ENCODE peak calls at places on chromosomes 5 and 9, in five cellular contexts. P, E, N, C and O are unnamed samples.

GRCh38 chr9:125767349-125767748 is 20.2 kb downstream of the PBX3 start:
- DNase-seq in E (no peak), N (no peak), P (no peak), C (no peak), O (no peak)

GRCh38 chr5:40679998-40680681 is 425 bp downstream of the PTGER4 start:
- DNase-seq in C (no peak), P (no peak), N (peak), E (no peak), O (no peak)

GRCh38 chr9:137304383-137305059 is 2.5 kb upstream of the NRARP start:
- DNase-seq in P (no peak), C (no peak), E (peak), N (no peak), O (no peak)

GRCh38 chr5:149397530-149397929 is 18.4 kb upstream of the IL17B start:
- DNase-seq in C (peak), N (no peak), E (no peak), P (no peak), O (no peak)

GRCh38 chr5:102130386-102130785 is 165.7 kb downstream of the SLCO4C1 start:
- DNase-seq in C (no peak), E (no peak), P (no peak), N (no peak), O (no peak)

GRCh38 chr5:166119506-166119905 is 2171.9 kb upstream of the WWC1 start:
- DNase-seq in E (no peak), N (no peak), P (no peak), C (no peak), O (no peak)

GRCh38 chr9:123941535-123942070 is 11.7 kb upstream of the DENND1A start:
- DNase-seq in C (no peak), N (no peak), P (no peak), E (no peak), O (no peak)

GRCh38 chr5:12177851-12178250 is 273.6 kb upstream of the CTNND2 start:
- DNase-seq in N (no peak), C (no peak), E (no peak), P (no peak), O (no peak)

GRCh38 chr9:121201045-121201737 is 478 bp downstream of the RAB14 start:
- DNase-seq in P (no peak), C (no peak), N (peak), E (peak), O (no peak)

GRCh38 chr9:101465330-101465915 is 29.8 kb upstream of the ALDOB start:
- DNase-seq in C (peak), N (peak), P (peak), E (no peak), O (peak)

GRCh38 chr5:74382864-74383618 is 257.5 kb downstream of the ENC1 start:
- DNase-seq in E (no peak), C (peak), P (peak), N (no peak), O (peak)

GRCh38 chr9:122374885-122375420 is 4.1 kb downstream of the PTGS1 start:
- DNase-seq in C (peak), P (peak), N (peak), E (no peak), O (peak)

GRCh38 chr9:129648764-129649115 is 6.8 kb upstream of the ASB6 start:
- DNase-seq in P (no peak), N (no peak), E (no peak), C (no peak), O (no peak)

GRCh38 chr9:15104826-15105420 is 194.7 kb upstream of the FREM1 start:
- DNase-seq in N (peak), C (peak), E (no peak), P (no peak), O (peak)

GRCh38 chr9:137176302-137177182 is 4.7 kb upstream of the TMEM210 start:
- DNase-seq in C (no peak), E (no peak), N (peak), P (no peak), O (peak)

GRCh38 chr9:122904466-122904822 is 715 bp downstream of the RC3H2 start:
- DNase-seq in C (no peak), E (peak), P (no peak), N (peak), O (no peak)

GRCh38 chr9:97981828-97982164 is 1.3 kb upstream of the ANP32B start:
- DNase-seq in N (no peak), C (no peak), P (no peak), E (no peak), O (no peak)

GRCh38 chr9:107861075-107861474 is 371.5 kb upstream of the KLF4 start:
- DNase-seq in E (no peak), N (no peak), P (no peak), C (no peak), O (no peak)

GRCh38 chr5:73314395-73315195 is 134.0 kb downstream of the FOXD1 start:
- DNase-seq in P (no peak), E (no peak), C (no peak), N (no peak), O (peak)